ENCODE peak calls at places on chromosomes 4 and X, in six cellular contexts. L is CD4-positive, alpha-beta T cell; Y is OCI-LY7; Q is GM12864; A is GM13977; F is Caco-2. T is an unnamed sample.

GRCh38 chrX:153707406-153707805 is 16.8 kb downstream of the BCAP31 start:
- DNase-seq in L (no peak), Y (no peak), Q (no peak), A (no peak), F (no peak), T (no peak)

GRCh38 chr4:3708103-3708510 is 58.1 kb upstream of the ADRA2C start:
- DNase-seq in L (no peak), Y (no peak), Q (no peak), A (no peak), F (no peak), T (no peak)

GRCh38 chr4:5237086-5237485 is 185.8 kb downstream of the STK32B start:
- DNase-seq in L (no peak), Y (no peak), Q (no peak), A (no peak), F (no peak), T (no peak)

GRCh38 chr4:182808673-182809416 is 108.3 kb downstream of the DCTD start:
- DNase-seq in L (peak), Y (no peak), Q (no peak), A (peak), F (no peak), T (peak)

GRCh38 chr4:127000846-127001245 is 631.9 kb upstream of the INTU start:
- DNase-seq in L (no peak), Y (no peak), Q (no peak), A (no peak), F (no peak), T (no peak)

GRCh38 chr4:161002386-161002785 is 1161.4 kb downstream of the FSTL5 start:
- DNase-seq in L (no peak), Y (no peak), Q (no peak), A (no peak), F (no peak), T (no peak)

GRCh38 chrX:21881881-21882574 is 26.2 kb downstream of the YY2 start:
- DNase-seq in L (no peak), Y (no peak), Q (no peak), A (no peak), F (no peak), T (no peak)

GRCh38 chrX:40189621-40190020 is 91.9 kb upstream of the BCOR start:
- DNase-seq in L (no peak), Y (no peak), Q (no peak), A (no peak), F (no peak), T (no peak)

GRCh38 chrX:119218198-119218597 is 17.9 kb upstream of the PGRMC1 start:
- DNase-seq in L (no peak), Y (peak), Q (no peak), A (no peak), F (no peak), T (no peak)

GRCh38 chr4:63218837-63219236 is 1190.4 kb downstream of the TECRL start:
- DNase-seq in L (no peak), Y (no peak), Q (no peak), A (no peak), F (no peak), T (no peak)

GRCh38 chrX:47198026-47198686 is 4.5 kb downstream of the UBA1 start:
- DNase-seq in L (no peak), Y (no peak), Q (no peak), A (no peak), F (no peak), T (no peak)

GRCh38 chrX:30489323-30489722 is 88.2 kb downstream of the TASL start:
- DNase-seq in L (no peak), Y (no peak), Q (no peak), A (no peak), F (peak), T (no peak)

GRCh38 chr4:155854597-155855226 is 11.4 kb downstream of the ASIC5 start:
- DNase-seq in L (no peak), Y (no peak), Q (no peak), A (no peak), F (no peak), T (no peak)

GRCh38 chr4:76420901-76421581 is at the start of gene CCDC158:
- DNase-seq in L (no peak), Y (no peak), Q (no peak), A (peak), F (peak), T (peak)

GRCh38 chr4:86359944-86360478 is at the start of gene MAPK10:
- DNase-seq in L (peak), Y (peak), Q (peak), A (peak), F (peak), T (peak)

DNA sequence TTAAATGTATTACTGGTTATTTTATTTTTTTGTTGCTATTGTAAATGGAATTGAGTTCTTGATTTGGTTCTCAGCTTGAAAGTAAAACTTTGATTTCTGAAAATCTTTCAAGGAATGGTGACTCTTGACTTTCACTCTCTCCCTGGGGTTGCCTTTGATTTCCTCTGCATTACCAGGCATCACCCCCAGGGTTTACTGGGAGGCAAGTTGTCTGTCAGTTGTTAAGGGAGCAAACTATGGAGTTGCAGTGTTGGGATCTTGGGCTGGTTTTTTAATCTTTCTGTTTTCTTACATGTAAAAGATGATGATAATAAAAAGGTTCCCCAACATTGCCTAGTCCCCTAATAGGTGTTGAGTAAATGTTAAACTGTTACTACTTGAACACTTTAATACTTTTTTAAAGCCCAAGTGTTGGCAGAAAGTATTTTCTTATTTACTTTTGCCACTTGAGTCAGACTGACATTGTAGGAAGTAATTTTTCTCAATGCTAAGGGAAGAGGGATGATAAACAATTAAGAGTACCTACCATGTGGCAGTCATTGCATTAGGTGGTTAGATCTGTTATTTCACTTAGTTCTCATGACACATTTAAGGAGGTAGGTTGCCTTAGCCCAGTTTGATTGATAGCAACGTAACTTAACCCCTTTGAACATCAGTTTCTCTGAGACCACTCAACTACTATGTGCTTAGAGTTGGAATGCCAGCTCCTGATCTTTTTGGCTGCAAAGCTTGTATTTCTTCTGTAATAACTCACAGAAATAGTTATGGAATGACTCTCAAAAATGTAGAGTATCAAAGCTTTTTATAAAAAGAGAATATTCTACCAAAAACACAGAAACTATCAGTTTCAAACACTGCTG is 67.1 kb downstream of the DCLK2 start:
- DNase-seq in L (no peak), Y (no peak), Q (no peak), A (no peak), F (no peak), T (no peak)
- TF ChIP-seq CTCF in L (no peak), Y (no peak), Q (peak), A (no peak), F (no peak), T (no peak)

DNA sequence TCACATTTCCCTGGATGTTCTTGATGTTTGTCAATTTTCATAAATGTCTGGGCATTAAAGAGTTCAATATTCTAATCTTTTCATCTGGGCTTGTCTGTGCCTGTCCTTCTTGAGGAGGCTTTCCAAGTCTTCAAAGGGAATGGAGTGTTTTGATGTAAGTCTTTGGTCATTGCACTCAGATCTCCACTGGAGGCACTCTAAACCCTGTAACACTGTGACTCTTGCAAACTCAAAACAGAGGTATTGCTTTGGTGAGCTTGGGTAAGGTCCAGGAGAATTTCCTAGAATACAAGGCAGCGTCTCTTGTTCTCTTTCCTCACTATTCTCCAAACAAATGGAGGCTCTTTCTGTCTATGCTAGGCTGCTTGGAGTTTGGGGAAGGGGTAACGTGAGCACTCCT is 1118.1 kb upstream of the PABPC4L start:
- DNase-seq in L (no peak), Y (no peak), Q (no peak), A (no peak), F (no peak), T (no peak)
- TF ChIP-seq CTCF in L (no peak), Y (no peak), Q (no peak), A (no peak), F (peak), T (no peak)

GRCh38 chr4:143396695-143397094 is 60.0 kb downstream of the GAB1 start:
- DNase-seq in L (no peak), Y (no peak), Q (no peak), A (no peak), F (no peak), T (no peak)
- TF ChIP-seq CTCF in L (no peak), Y (peak), Q (no peak), A (no peak), F (no peak), T (no peak)

GRCh38 chrX:16883487-16883804 is 13.3 kb upstream of the RBBP7 start:
- DNase-seq in L (no peak), Y (no peak), Q (no peak), A (no peak), F (no peak), T (no peak)
- TF ChIP-seq CTCF in L (peak), Y (no peak), Q (no peak), A (no peak), F (no peak), T (peak)

GRCh38 chr4:20299515-20299914 is 47.8 kb downstream of the SLIT2 start:
- DNase-seq in L (no peak), Y (peak), Q (no peak), A (no peak), F (no peak), T (no peak)
- TF ChIP-seq CTCF in L (no peak), Y (peak), Q (peak), A (no peak), F (peak), T (no peak)

T was measured in activated CD8-positive, alpha-beta T cell treated with anti-CD3 and anti-CD28 coated beads for 36 hours.